ENCODE peak calls at places on chromosomes 3 and 15, in eight cellular contexts. J is B cell, S is progenitor cell of endocrine pancreas, O is lung, P is GM12878, Q is PC-9, F is fibroblast of mammary gland, B is HFFc6. U is an unnamed sample.

GRCh38 chr3:65605876-65606432 is 432.8 kb downstream of the MAGI1 start:
- DNase-seq in J (no peak), S (no peak), O (no peak), P (no peak), Q (peak; percentile 64), F (peak; percentile 48), B (no peak), U (no peak)

GRCh38 chr15:55060831-55061230 is 135.9 kb downstream of the RSL24D1 start:
- DNase-seq in J (no peak), S (no peak), O (no peak), P (no peak), Q (no peak), F (no peak), B (no peak), U (no peak)

GRCh38 chr15:69789648-69790393 is 307.9 kb downstream of the TLE3 start:
- DNase-seq in J (no peak), S (no peak), O (no peak), P (no peak), Q (no peak), F (no peak), B (no peak), U (peak; percentile 62)

GRCh38 chr3:172177046-172177445 is 137.7 kb downstream of the FNDC3B start:
- DNase-seq in J (no peak), S (no peak), O (no peak), P (no peak), Q (no peak), F (peak; percentile 61), B (peak; percentile 26), U (no peak)

GRCh38 chr3:134002326-134002725 is 27.4 kb downstream of the SLCO2A1 start:
- DNase-seq in J (no peak), S (no peak), O (no peak), P (no peak), Q (no peak), F (peak; percentile 80), B (peak; percentile 86), U (no peak)

GRCh38 chr3:122394173-122394572 is 10.2 kb downstream of the FAM162A start:
- DNase-seq in J (no peak), S (no peak), O (no peak), P (no peak), Q (no peak), F (no peak), B (no peak), U (no peak)

GRCh38 chr3:127637546-127637945 is 8.6 kb downstream of the PODXL2 start:
- DNase-seq in J (no peak), S (no peak), O (no peak), P (no peak), Q (no peak), F (no peak), B (no peak), U (no peak)

GRCh38 chr3:20047940-20048339 is 7.7 kb downstream of the KAT2B start:
- DNase-seq in J (no peak), S (no peak), O (no peak), P (no peak), Q (no peak), F (no peak), B (no peak), U (no peak)

GRCh38 chr3:138186803-138187295 is 252 bp upstream of the ARMC8 start:
- DNase-seq in J (peak; percentile 86), S (peak; percentile 72), O (peak; percentile 90), P (peak; percentile 54), Q (no peak), F (no peak), B (peak; percentile 79), U (peak; percentile 96)

GRCh38 chr3:81302045-81302444 is 459.4 kb downstream of the GBE1 start:
- DNase-seq in J (no peak), S (peak; percentile 24), O (no peak), P (no peak), Q (no peak), F (peak; percentile 59), B (peak; percentile 39), U (no peak)

GRCh38 chr3:40012381-40012780 is 203.0 kb downstream of the MYRIP start:
- DNase-seq in J (no peak), S (no peak), O (no peak), P (no peak), Q (no peak), F (no peak), B (no peak), U (no peak)

GRCh38 chr3:156812521-156813335 is 13.4 kb upstream of the LEKR1 start:
- DNase-seq in J (no peak), S (no peak), O (no peak), P (no peak), Q (peak; percentile 96), F (peak; percentile 60), B (no peak), U (no peak)

GRCh38 chr15:99844150-99844549 is 110.9 kb upstream of the LYSMD4 start:
- DNase-seq in J (no peak), S (no peak), O (no peak), P (no peak), Q (no peak), F (no peak), B (no peak), U (no peak)

GRCh38 chr3:35936571-35936970 is 297.2 kb downstream of the ARPP21 start:
- DNase-seq in J (no peak), S (no peak), O (no peak), P (no peak), Q (no peak), F (peak; percentile 66), B (peak; percentile 28), U (no peak)

GRCh38 chr3:48232232-48232631 is 8.7 kb upstream of the ZNF589 start:
- DNase-seq in J (no peak), S (no peak), O (no peak), P (no peak), Q (no peak), F (no peak), B (no peak), U (no peak)

GRCh38 chr15:73165435-73165834 is 113.2 kb downstream of the NEO1 start:
- DNase-seq in J (no peak), S (no peak), O (no peak), P (no peak), Q (no peak), F (no peak), B (no peak), U (no peak)

GRCh38 chr15:57554063-57554820 is 37.5 kb upstream of the MYZAP start:
- DNase-seq in J (no peak), S (no peak), O (no peak), P (no peak), Q (no peak), F (no peak), B (no peak), U (no peak)

GRCh38 chr15:88663216-88663615 is 24.4 kb downstream of the ISG20 start:
- DNase-seq in J (no peak), S (no peak), O (peak; percentile 25), P (no peak), Q (no peak), F (no peak), B (no peak), U (peak; percentile 82)

GRCh38 chr15:80464952-80465645 is 60.9 kb downstream of the ARNT2 start:
- DNase-seq in J (no peak), S (no peak), O (no peak), P (no peak), Q (peak; percentile 54), F (no peak), B (no peak), U (no peak)

GRCh38 chr15:34708422-34708821 is 46.4 kb downstream of the GJD2 start:
- DNase-seq in J (no peak), S (no peak), O (no peak), P (no peak), Q (no peak), F (peak; percentile 68), B (peak; percentile 38), U (no peak)

GRCh38 chr3:60246361-60246760 is 1004.9 kb downstream of the FHIT start:
- DNase-seq in J (no peak), S (no peak), O (no peak), P (no peak), Q (no peak), F (no peak), B (no peak), U (no peak)

GRCh38 chr3:194134231-194134756 is 1.7 kb upstream of the HES1 start:
- DNase-seq in J (peak; percentile 61), S (peak; percentile 65), O (peak; percentile 67), P (no peak), Q (peak; percentile 95), F (peak; percentile 80), B (peak; percentile 31), U (peak; percentile 94)

DNA sequence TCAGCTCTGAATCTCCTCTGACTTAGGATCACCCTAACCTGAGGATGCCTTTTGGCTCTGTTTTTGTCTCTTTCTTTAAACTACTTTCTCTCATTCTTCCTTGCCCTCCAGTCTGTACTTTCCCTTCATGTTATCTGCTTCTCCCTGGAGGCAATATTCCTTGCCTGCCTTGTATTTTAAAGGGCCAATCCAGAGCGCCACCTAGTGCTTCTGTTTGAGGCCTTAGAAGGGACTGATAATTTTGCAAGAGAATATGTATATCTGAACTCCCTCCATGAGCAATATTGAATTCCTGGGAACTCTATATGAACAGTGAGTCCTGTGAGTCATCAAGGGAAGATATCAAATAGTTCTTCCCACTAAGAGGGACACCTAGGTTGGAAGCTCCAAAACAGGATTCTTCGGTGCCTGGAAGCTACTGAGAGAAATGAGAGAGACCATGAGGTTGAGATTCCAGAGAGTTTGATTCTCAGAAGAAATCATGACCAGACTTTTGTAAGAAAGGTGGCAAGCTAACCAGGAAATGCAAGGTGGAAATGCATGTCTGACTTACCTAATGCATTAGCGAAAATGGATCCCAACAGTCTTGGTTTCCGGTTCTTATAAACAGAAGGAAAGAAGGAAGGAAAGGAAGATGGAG is 203.8 kb upstream of the CD96 start:
- DNase-seq in J (no peak), S (peak; percentile 24), O (peak; percentile 61), P (no peak), Q (no peak), F (peak; percentile 83), B (peak; percentile 78), U (no peak)
- TF ChIP-seq CTCF in J (no peak), S (peak; percentile 69), O (peak; percentile 41), P (peak; percentile 47), Q (peak; percentile 90), F (peak; percentile 93), B (peak; percentile 89), U (peak; percentile 39)

GRCh38 chr15:77983708-77984445 is 93.6 kb downstream of the TBC1D2B start:
- DNase-seq in J (no peak), S (no peak), O (no peak), P (no peak), Q (no peak), F (no peak), B (no peak), U (no peak)
- TF ChIP-seq CTCF in J (no peak), S (no peak), O (no peak), P (peak; percentile 11), Q (no peak), F (no peak), B (peak; percentile 34), U (no peak)

GRCh38 chr3:151877269-151877668 is 3.8 kb downstream of the SUCNR1 start:
- DNase-seq in J (no peak), S (no peak), O (no peak), P (no peak), Q (no peak), F (no peak), B (no peak), U (no peak)
- TF ChIP-seq CTCF in J (no peak), S (no peak), O (no peak), P (no peak), Q (no peak), F (no peak), B (no peak), U (no peak)

DNA sequence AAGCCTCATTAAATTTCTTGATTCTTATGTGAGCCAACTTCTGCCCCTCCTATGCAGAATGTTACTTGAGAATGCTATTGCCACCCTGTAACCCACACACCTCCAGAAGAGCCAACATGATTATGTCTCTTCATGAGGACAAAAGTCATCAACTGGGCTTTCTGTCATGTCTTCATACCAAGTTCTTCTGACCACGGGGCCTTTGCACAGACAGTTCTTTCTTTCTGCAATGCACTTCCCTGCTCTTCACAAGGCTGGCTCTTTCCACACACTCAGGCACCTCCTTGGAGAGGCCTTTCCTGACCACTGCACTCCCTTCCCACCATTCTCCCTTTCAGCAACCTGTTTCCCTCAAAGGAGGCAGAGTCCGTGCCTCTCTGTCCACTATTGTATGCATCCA is 107.9 kb upstream of the NR2E3 start:
- DNase-seq in J (no peak), S (no peak), O (no peak), P (no peak), Q (no peak), F (no peak), B (no peak), U (peak; percentile 75)
- TF ChIP-seq CTCF in J (no peak), S (no peak), O (no peak), P (no peak), Q (no peak), F (no peak), B (no peak), U (no peak)